ENCODE peak calls at places on chromosome 7, in six cellular contexts. One of them, this sample, is unnamed. For H3K4me1, the result is how much of the 10 kb centered on the place peaks cover.

GRCh38 chr7:48337012-48337621 is 165.9 kb downstream of the ABCA13 start:
- DNase-seq in SK-N-SH: peak
- DNase-seq in pancreas: no peak
- DNase-seq in HCT116: no peak
- DNase-seq in adrenal gland: peak
- DNase-seq in mesendoderm: peak
- DNase-seq in this sample: no peak

GRCh38 chr7:47553309-47553708 is 28.6 kb downstream of the TNS3 start:
- DNase-seq in pancreas: no peak
- DNase-seq in SK-N-SH: no peak
- DNase-seq in HCT116: no peak
- DNase-seq in mesendoderm: no peak
- DNase-seq in adrenal gland: no peak
- DNase-seq in this sample: no peak

GRCh38 chr7:7274782-7275181 is 92.4 kb downstream of the C1GALT1 start:
- DNase-seq in adrenal gland: no peak
- DNase-seq in pancreas: no peak
- DNase-seq in HCT116: no peak
- DNase-seq in SK-N-SH: no peak
- DNase-seq in mesendoderm: peak
- DNase-seq in this sample: no peak

GRCh38 chr7:36438211-36438610 is 48.5 kb downstream of the ANLN start:
- DNase-seq in adrenal gland: no peak
- DNase-seq in pancreas: no peak
- DNase-seq in mesendoderm: no peak
- DNase-seq in HCT116: no peak
- DNase-seq in SK-N-SH: no peak
- DNase-seq in this sample: no peak

GRCh38 chr7:111266613-111267012 is 175.7 kb downstream of the LRRN3 start:
- DNase-seq in SK-N-SH: no peak
- DNase-seq in adrenal gland: peak
- DNase-seq in mesendoderm: peak
- DNase-seq in HCT116: no peak
- DNase-seq in pancreas: no peak
- DNase-seq in this sample: no peak

GRCh38 chr7:11130012-11130411 is 156.3 kb downstream of the PHF14 start:
- DNase-seq in mesendoderm: peak
- DNase-seq in HCT116: no peak
- DNase-seq in pancreas: no peak
- DNase-seq in adrenal gland: no peak
- DNase-seq in SK-N-SH: no peak
- DNase-seq in this sample: no peak

GRCh38 chr7:91098566-91098965 is 165.7 kb upstream of the FZD1 start:
- DNase-seq in adrenal gland: no peak
- DNase-seq in mesendoderm: no peak
- DNase-seq in SK-N-SH: no peak
- DNase-seq in HCT116: no peak
- DNase-seq in pancreas: no peak
- DNase-seq in this sample: no peak

GRCh38 chr7:29091121-29091601 is 55.2 kb downstream of the CPVL start:
- DNase-seq in pancreas: peak
- DNase-seq in SK-N-SH: peak
- DNase-seq in adrenal gland: peak
- DNase-seq in HCT116: no peak
- DNase-seq in mesendoderm: peak
- DNase-seq in this sample: no peak

GRCh38 chr7:80145780-80146422 is 11.3 kb downstream of the GNAI1 start:
- DNase-seq in adrenal gland: no peak
- DNase-seq in pancreas: no peak
- DNase-seq in mesendoderm: peak
- DNase-seq in SK-N-SH: no peak
- DNase-seq in HCT116: no peak
- DNase-seq in this sample: no peak

GRCh38 chr7:116588641-116589594 is 64.1 kb downstream of the CAV1 start:
- DNase-seq in SK-N-SH: peak
- DNase-seq in HCT116: peak
- DNase-seq in mesendoderm: peak
- DNase-seq in pancreas: no peak
- DNase-seq in adrenal gland: no peak
- DNase-seq in this sample: no peak

GRCh38 chr7:52154382-52154781 is 837.8 kb upstream of the COBL start:
- DNase-seq in pancreas: no peak
- DNase-seq in HCT116: no peak
- DNase-seq in SK-N-SH: peak
- DNase-seq in adrenal gland: no peak
- DNase-seq in mesendoderm: peak
- DNase-seq in this sample: no peak

GRCh38 chr7:151399906-151400305 is 9.9 kb downstream of the WDR86 start:
- DNase-seq in SK-N-SH: no peak
- DNase-seq in pancreas: no peak
- DNase-seq in adrenal gland: no peak
- DNase-seq in mesendoderm: no peak
- DNase-seq in HCT116: no peak
- DNase-seq in this sample: no peak

GRCh38 chr7:68955656-68956055 is 642.6 kb upstream of the AUTS2 start:
- DNase-seq in mesendoderm: no peak
- DNase-seq in HCT116: no peak
- DNase-seq in adrenal gland: no peak
- DNase-seq in SK-N-SH: no peak
- DNase-seq in pancreas: no peak
- DNase-seq in this sample: no peak

GRCh38 chr7:19376591-19376990 is 231.4 kb upstream of the FERD3L start:
- DNase-seq in SK-N-SH: no peak
- DNase-seq in mesendoderm: no peak
- DNase-seq in adrenal gland: no peak
- DNase-seq in pancreas: no peak
- DNase-seq in HCT116: no peak
- DNase-seq in this sample: no peak

GRCh38 chr7:148020679-148021078 is 569.9 kb upstream of the C7orf33 start:
- DNase-seq in adrenal gland: no peak
- DNase-seq in SK-N-SH: no peak
- DNase-seq in mesendoderm: peak
- DNase-seq in HCT116: no peak
- DNase-seq in pancreas: no peak
- DNase-seq in this sample: no peak

GRCh38 chr7:76294344-76295024 is 8.0 kb upstream of the HSPB1 start:
- DNase-seq in pancreas: peak
- DNase-seq in SK-N-SH: peak
- DNase-seq in adrenal gland: peak
- DNase-seq in mesendoderm: peak
- DNase-seq in HCT116: peak
- DNase-seq in this sample: peak

GRCh38 chr7:125516194-125516593 is 586.6 kb upstream of the POT1 start:
- DNase-seq in mesendoderm: no peak
- DNase-seq in adrenal gland: no peak
- DNase-seq in pancreas: no peak
- DNase-seq in SK-N-SH: peak
- DNase-seq in HCT116: no peak
- DNase-seq in this sample: no peak

GRCh38 chr7:99762680-99763327 is 21.2 kb downstream of the CYP3A4 start:
- DNase-seq in adrenal gland: peak
- DNase-seq in pancreas: no peak
- DNase-seq in HCT116: no peak
- DNase-seq in SK-N-SH: no peak
- DNase-seq in mesendoderm: no peak
- DNase-seq in this sample: no peak

GRCh38 chr7:44905002-44905635 is 19.8 kb upstream of the PURB start:
- DNase-seq in mesendoderm: no peak
- DNase-seq in HCT116: no peak
- DNase-seq in SK-N-SH: no peak
- DNase-seq in pancreas: no peak
- DNase-seq in adrenal gland: no peak
- DNase-seq in this sample: no peak

GRCh38 chr7:106659963-106660861 is 746 bp downstream of the CCDC71L start:
- DNase-seq in mesendoderm: peak
- DNase-seq in adrenal gland: peak
- DNase-seq in SK-N-SH: peak
- DNase-seq in HCT116: peak
- DNase-seq in pancreas: peak
- DNase-seq in this sample: peak

GRCh38 chr7:35762781-35763180 is 38.1 kb upstream of the SEPTIN7 start:
- DNase-seq in adrenal gland: no peak
- DNase-seq in mesendoderm: peak
- DNase-seq in HCT116: no peak
- DNase-seq in pancreas: no peak
- DNase-seq in SK-N-SH: no peak
- DNase-seq in this sample: no peak

GRCh38 chr7:33841658-33842057 is 63.7 kb upstream of the BMPER start:
- DNase-seq in HCT116: no peak
- DNase-seq in SK-N-SH: no peak
- DNase-seq in adrenal gland: peak
- DNase-seq in mesendoderm: no peak
- DNase-seq in pancreas: no peak
- DNase-seq in this sample: no peak

GRCh38 chr7:85457911-85458310 is 271.1 kb upstream of the SEMA3D start:
- DNase-seq in SK-N-SH: no peak
- DNase-seq in HCT116: no peak
- DNase-seq in pancreas: no peak
- DNase-seq in mesendoderm: peak
- DNase-seq in adrenal gland: no peak
- DNase-seq in this sample: no peak

GRCh38 chr7:121303422-121304171 is 25.2 kb upstream of the WNT16 start:
- DNase-seq in pancreas: no peak
- DNase-seq in HCT116: no peak
- DNase-seq in mesendoderm: peak
- DNase-seq in SK-N-SH: no peak
- DNase-seq in adrenal gland: no peak
- DNase-seq in this sample: no peak

GRCh38 chr7:121305109-121305508 is 23.7 kb upstream of the WNT16 start:
- DNase-seq in pancreas: no peak
- DNase-seq in mesendoderm: peak
- DNase-seq in adrenal gland: no peak
- DNase-seq in SK-N-SH: no peak
- DNase-seq in HCT116: no peak
- DNase-seq in this sample: no peak

GRCh38 chr7:121304259-121304658 is 24.5 kb upstream of the WNT16 start:
- DNase-seq in HCT116: no peak
- DNase-seq in adrenal gland: no peak
- DNase-seq in SK-N-SH: peak
- DNase-seq in mesendoderm: no peak
- DNase-seq in pancreas: no peak
- DNase-seq in this sample: no peak

GRCh38 chr7:121307021-121307575 is 21.7 kb upstream of the WNT16 start:
- DNase-seq in SK-N-SH: no peak
- DNase-seq in mesendoderm: peak
- DNase-seq in HCT116: no peak
- DNase-seq in adrenal gland: no peak
- DNase-seq in pancreas: no peak
- DNase-seq in this sample: no peak

GRCh38 chr7:121306565-121306964 is 22.2 kb upstream of the WNT16 start:
- DNase-seq in SK-N-SH: no peak
- DNase-seq in adrenal gland: no peak
- DNase-seq in HCT116: no peak
- DNase-seq in pancreas: no peak
- DNase-seq in mesendoderm: no peak
- DNase-seq in this sample: no peak
- H3K4me1 ChIP-seq in SK-N-SH: under half
- H3K4me1 ChIP-seq in adrenal gland: under half
- H3K4me1 ChIP-seq in HCT116: half or more
- H3K4me1 ChIP-seq in pancreas: under half
- H3K4me1 ChIP-seq in mesendoderm: under half
- H3K4me1 ChIP-seq in this sample: under half

GRCh38 chr7:149430197-149430596 is 30.7 kb downstream of the ZNF777 start:
- DNase-seq in mesendoderm: no peak
- DNase-seq in adrenal gland: no peak
- DNase-seq in SK-N-SH: no peak
- DNase-seq in pancreas: no peak
- DNase-seq in HCT116: no peak
- DNase-seq in this sample: no peak
- H3K4me1 ChIP-seq in mesendoderm: under half
- H3K4me1 ChIP-seq in adrenal gland: under half
- H3K4me1 ChIP-seq in SK-N-SH: under half
- H3K4me1 ChIP-seq in pancreas: under half
- H3K4me1 ChIP-seq in HCT116: under half
- H3K4me1 ChIP-seq in this sample: under half

DNA sequence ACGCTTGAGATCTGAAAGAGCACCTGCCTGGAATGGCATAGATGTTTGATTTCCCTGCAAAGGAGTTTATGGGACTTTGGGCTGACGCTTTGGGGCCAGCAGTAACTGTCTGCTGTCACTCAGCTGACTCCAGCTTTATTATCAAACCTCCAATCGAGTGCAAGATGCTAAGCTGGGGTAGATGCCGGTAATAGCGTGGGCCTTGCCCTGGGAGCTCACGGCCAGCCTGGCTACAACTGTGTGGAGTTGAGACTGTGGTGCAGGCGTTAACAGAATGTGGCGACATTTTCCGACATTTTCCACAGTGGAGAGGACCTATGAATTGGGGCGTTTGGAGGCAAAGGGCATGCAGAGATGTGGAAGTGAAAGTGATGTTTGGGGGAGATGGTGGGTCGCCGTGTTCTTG is 1.3 kb downstream of the CHST12 start:
- DNase-seq in pancreas: no peak
- DNase-seq in SK-N-SH: no peak
- DNase-seq in mesendoderm: no peak
- DNase-seq in adrenal gland: no peak
- DNase-seq in HCT116: no peak
- DNase-seq in this sample: no peak
- H3K4me1 ChIP-seq in pancreas: under half
- H3K4me1 ChIP-seq in SK-N-SH: under half
- H3K4me1 ChIP-seq in mesendoderm: under half
- H3K4me1 ChIP-seq in adrenal gland: half or more
- H3K4me1 ChIP-seq in HCT116: under half
- H3K4me1 ChIP-seq in this sample: under half

GRCh38 chr7:138063400-138063799 is 12.9 kb upstream of the AKR1D1 start:
- DNase-seq in SK-N-SH: no peak
- DNase-seq in mesendoderm: no peak
- DNase-seq in adrenal gland: no peak
- DNase-seq in pancreas: no peak
- DNase-seq in HCT116: no peak
- DNase-seq in this sample: no peak

GRCh38 chr7:138065827-138066226 is 10.4 kb upstream of the AKR1D1 start:
- DNase-seq in SK-N-SH: no peak
- DNase-seq in HCT116: no peak
- DNase-seq in mesendoderm: peak
- DNase-seq in pancreas: no peak
- DNase-seq in adrenal gland: no peak
- DNase-seq in this sample: no peak

GRCh38 chr7:138067774-138068173 is 8.5 kb upstream of the AKR1D1 start:
- DNase-seq in adrenal gland: no peak
- DNase-seq in HCT116: no peak
- DNase-seq in SK-N-SH: no peak
- DNase-seq in mesendoderm: no peak
- DNase-seq in pancreas: no peak
- DNase-seq in this sample: no peak

GRCh38 chr7:138064856-138065357 is 11.4 kb upstream of the AKR1D1 start:
- DNase-seq in SK-N-SH: no peak
- DNase-seq in adrenal gland: peak
- DNase-seq in mesendoderm: peak
- DNase-seq in HCT116: no peak
- DNase-seq in pancreas: no peak
- DNase-seq in this sample: no peak

DNA sequence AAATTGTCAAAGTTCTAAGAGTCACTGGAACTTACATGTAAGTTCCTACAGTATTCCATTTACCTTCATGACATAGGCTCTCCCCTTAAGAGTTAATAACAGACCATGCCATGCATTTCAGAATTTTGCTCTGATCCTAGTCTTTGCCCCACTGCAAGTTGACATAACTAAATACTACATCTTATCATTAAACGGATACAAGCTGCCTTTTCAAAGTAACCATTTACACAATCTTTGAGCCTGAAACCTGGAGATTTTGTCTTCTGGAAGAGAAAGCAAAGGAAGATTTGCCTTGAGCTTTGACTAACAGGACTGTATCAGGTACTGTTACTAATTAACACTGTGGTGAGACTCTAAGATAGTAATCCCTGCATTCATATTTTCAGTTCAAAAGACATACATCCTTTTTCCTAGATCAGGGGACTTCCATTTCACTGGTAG is 9.3 kb upstream of the AKR1D1 start:
- DNase-seq in SK-N-SH: no peak
- DNase-seq in pancreas: no peak
- DNase-seq in adrenal gland: no peak
- DNase-seq in mesendoderm: no peak
- DNase-seq in HCT116: no peak
- DNase-seq in this sample: no peak
- H3K4me1 ChIP-seq in SK-N-SH: under half
- H3K4me1 ChIP-seq in pancreas: under half
- H3K4me1 ChIP-seq in adrenal gland: under half
- H3K4me1 ChIP-seq in mesendoderm: under half
- H3K4me1 ChIP-seq in HCT116: under half
- H3K4me1 ChIP-seq in this sample: under half

This sample was measured in lung.